ENCODE peak calls at places on chromosome 16, in four cellular contexts. One of them, this sample, is unnamed.

GRCh38 chr16:71767060-71767900 is 41.4 kb downstream of the AP1G1 start:
- DNase-seq in Peyer's patch: no peak
- DNase-seq in body of pancreas: no peak
- DNase-seq in H1: no peak
- DNase-seq in this sample: no peak

GRCh38 chr16:86227041-86227440 is 283.3 kb upstream of the FOXF1 start:
- DNase-seq in Peyer's patch: no peak
- DNase-seq in H1: no peak
- DNase-seq in body of pancreas: no peak
- DNase-seq in this sample: no peak

GRCh38 chr16:46687486-46687885 is 1.5 kb downstream of the VPS35 start:
- DNase-seq in body of pancreas: no peak
- DNase-seq in H1: no peak
- DNase-seq in Peyer's patch: no peak
- DNase-seq in this sample: no peak

GRCh38 chr16:27515874-27516353 is 33.8 kb downstream of the GTF3C1 start:
- DNase-seq in body of pancreas: peak
- DNase-seq in Peyer's patch: no peak
- DNase-seq in H1: peak
- DNase-seq in this sample: peak

GRCh38 chr16:67162439-67163163 is 1.9 kb upstream of the HSF4 start:
- DNase-seq in H1: peak
- DNase-seq in body of pancreas: no peak
- DNase-seq in Peyer's patch: no peak
- DNase-seq in this sample: no peak

GRCh38 chr16:64969221-64969620 is 152.6 kb downstream of the CDH11 start:
- DNase-seq in body of pancreas: no peak
- DNase-seq in H1: no peak
- DNase-seq in Peyer's patch: no peak
- DNase-seq in this sample: no peak

GRCh38 chr16:19001788-19002187 is 18.1 kb downstream of the TMC7 start:
- DNase-seq in H1: no peak
- DNase-seq in body of pancreas: peak
- DNase-seq in Peyer's patch: no peak
- DNase-seq in this sample: no peak

GRCh38 chr16:8717892-8718400 is 43.5 kb downstream of the ABAT start:
- DNase-seq in body of pancreas: no peak
- DNase-seq in H1: no peak
- DNase-seq in Peyer's patch: no peak
- DNase-seq in this sample: no peak

GRCh38 chr16:12305847-12306246 is 329.3 kb downstream of the SNX29 start:
- DNase-seq in H1: no peak
- DNase-seq in Peyer's patch: no peak
- DNase-seq in body of pancreas: no peak
- DNase-seq in this sample: no peak

GRCh38 chr16:13835935-13836334 is 84.0 kb upstream of the ERCC4 start:
- DNase-seq in H1: no peak
- DNase-seq in body of pancreas: no peak
- DNase-seq in Peyer's patch: no peak
- DNase-seq in this sample: no peak

GRCh38 chr16:22189473-22190168 is 16.5 kb upstream of the EEF2K start:
- DNase-seq in H1: no peak
- DNase-seq in body of pancreas: peak
- DNase-seq in Peyer's patch: peak
- DNase-seq in this sample: peak

GRCh38 chr16:49441366-49441780 is 67.8 kb downstream of the C16orf78 start:
- DNase-seq in body of pancreas: peak
- DNase-seq in H1: peak
- DNase-seq in Peyer's patch: peak
- DNase-seq in this sample: no peak

GRCh38 chr16:14961405-14962186 is 13.2 kb upstream of the PDXDC1 start:
- DNase-seq in body of pancreas: no peak
- DNase-seq in Peyer's patch: no peak
- DNase-seq in H1: peak
- DNase-seq in this sample: no peak

GRCh38 chr16:57316390-57317017 is 32.0 kb upstream of the PLLP start:
- DNase-seq in body of pancreas: peak
- DNase-seq in Peyer's patch: peak
- DNase-seq in H1: peak
- DNase-seq in this sample: no peak
- TF ChIP-seq POLR2A in body of pancreas: no peak
- TF ChIP-seq POLR2A in Peyer's patch: no peak
- TF ChIP-seq POLR2A in H1: no peak
- TF ChIP-seq POLR2A in this sample: no peak

GRCh38 chr16:24002619-24003018 is 166.8 kb downstream of the PRKCB start:
- DNase-seq in Peyer's patch: no peak
- DNase-seq in body of pancreas: no peak
- DNase-seq in H1: no peak
- DNase-seq in this sample: peak

GRCh38 chr16:24001706-24002105 is 165.9 kb downstream of the PRKCB start:
- DNase-seq in H1: no peak
- DNase-seq in body of pancreas: no peak
- DNase-seq in Peyer's patch: no peak
- DNase-seq in this sample: no peak

GRCh38 chr16:23999663-24000062 is 163.9 kb downstream of the PRKCB start:
- DNase-seq in Peyer's patch: no peak
- DNase-seq in body of pancreas: no peak
- DNase-seq in H1: no peak
- DNase-seq in this sample: no peak

GRCh38 chr16:23996258-23996955 is 160.6 kb downstream of the PRKCB start:
- DNase-seq in Peyer's patch: no peak
- DNase-seq in body of pancreas: peak
- DNase-seq in H1: no peak
- DNase-seq in this sample: no peak

GRCh38 chr16:23998771-23999170 is 163.0 kb downstream of the PRKCB start:
- DNase-seq in H1: no peak
- DNase-seq in body of pancreas: no peak
- DNase-seq in Peyer's patch: no peak
- DNase-seq in this sample: no peak
- TF ChIP-seq POLR2A in H1: no peak
- TF ChIP-seq POLR2A in body of pancreas: no peak
- TF ChIP-seq POLR2A in Peyer's patch: no peak
- TF ChIP-seq POLR2A in this sample: no peak

DNA sequence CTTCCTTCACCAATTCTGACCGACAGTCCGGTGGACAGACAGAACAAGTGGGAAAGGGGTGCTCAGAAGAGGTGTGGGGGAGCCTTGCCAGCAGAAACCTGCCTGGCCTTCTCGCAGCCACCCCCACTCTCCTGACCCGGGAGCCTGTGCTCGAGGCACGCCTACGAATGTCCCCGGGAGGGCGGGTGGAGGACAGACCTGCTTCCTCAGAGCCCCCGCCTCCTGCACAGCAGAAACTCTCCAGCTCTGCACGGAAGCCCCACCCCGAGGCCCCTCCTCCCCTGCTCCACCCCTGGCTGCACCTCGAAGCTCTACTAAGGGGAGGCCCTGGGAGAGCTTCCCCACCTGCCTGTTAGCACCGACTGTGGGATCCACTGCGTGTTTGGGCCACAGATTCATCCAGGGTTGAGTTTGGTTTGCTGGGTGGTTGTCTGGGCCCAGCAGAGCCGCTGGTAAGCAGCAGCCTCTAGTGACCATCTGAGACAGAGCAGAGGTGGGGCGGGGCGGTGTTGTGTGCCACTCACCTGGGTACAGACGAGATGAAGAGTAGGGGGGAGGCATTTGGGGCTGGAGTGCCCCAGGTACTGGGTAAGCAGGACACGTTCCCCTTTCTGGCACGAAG is 6.2 kb downstream of the TAF1C start:
- DNase-seq in body of pancreas: no peak
- DNase-seq in H1: no peak
- DNase-seq in Peyer's patch: no peak
- DNase-seq in this sample: no peak
- TF ChIP-seq POLR2A in body of pancreas: no peak
- TF ChIP-seq POLR2A in H1: no peak
- TF ChIP-seq POLR2A in Peyer's patch: no peak
- TF ChIP-seq POLR2A in this sample: no peak

DNA sequence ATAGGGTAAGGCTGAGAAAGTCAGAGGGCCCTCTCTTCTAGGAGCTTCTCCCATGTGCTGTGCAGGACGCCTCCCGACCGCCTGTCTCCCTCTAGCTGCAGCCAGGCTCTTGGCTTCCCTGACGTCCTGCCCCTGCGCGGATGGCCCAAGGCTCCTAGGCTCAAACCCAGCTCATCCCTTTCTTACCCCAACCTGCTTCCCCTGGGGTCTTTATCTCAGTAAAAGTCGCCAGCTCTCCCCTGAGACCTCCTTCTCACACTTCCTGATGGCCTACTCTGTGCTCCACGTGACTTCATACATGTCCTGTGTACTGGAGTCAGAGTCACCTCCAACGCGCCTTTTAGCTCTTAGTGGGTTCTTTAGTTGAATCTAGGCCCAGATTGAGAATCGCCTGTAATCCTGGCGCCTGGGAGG is 1.1 kb upstream of the ZNF747 start:
- DNase-seq in Peyer's patch: peak
- DNase-seq in body of pancreas: peak
- DNase-seq in H1: peak
- DNase-seq in this sample: peak
- TF ChIP-seq POLR2A in Peyer's patch: no peak
- TF ChIP-seq POLR2A in body of pancreas: no peak
- TF ChIP-seq POLR2A in H1: no peak
- TF ChIP-seq POLR2A in this sample: no peak

DNA sequence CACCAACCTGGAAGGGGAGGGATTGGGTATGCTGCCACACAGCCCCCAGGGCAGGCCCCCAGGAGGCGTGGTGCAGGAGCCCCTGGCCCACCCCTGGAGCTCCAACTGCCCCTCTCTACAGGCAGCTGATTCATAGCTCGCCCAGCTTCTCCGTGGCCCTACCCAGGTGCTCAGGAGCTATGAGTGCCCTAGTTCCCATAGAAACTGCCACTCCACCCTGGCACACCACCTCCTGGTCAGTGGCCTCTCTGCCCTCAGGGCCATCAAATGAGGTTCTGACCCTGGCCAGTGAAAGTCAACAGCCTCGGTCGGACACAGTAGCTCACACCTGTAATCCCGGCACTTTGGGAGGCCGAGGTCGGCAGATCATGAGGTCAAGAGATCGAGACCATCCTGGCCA is 18.0 kb downstream of the CNGB1 start:
- DNase-seq in Peyer's patch: no peak
- DNase-seq in H1: no peak
- DNase-seq in body of pancreas: no peak
- DNase-seq in this sample: no peak
- TF ChIP-seq POLR2A in Peyer's patch: no peak
- TF ChIP-seq POLR2A in H1: no peak
- TF ChIP-seq POLR2A in body of pancreas: no peak
- TF ChIP-seq POLR2A in this sample: no peak

GRCh38 chr16:3444032-3444388 is 530 bp downstream of the NAA60 start:
- DNase-seq in body of pancreas: no peak
- DNase-seq in H1: no peak
- DNase-seq in Peyer's patch: peak
- DNase-seq in this sample: peak
- TF ChIP-seq POLR2A in body of pancreas: peak
- TF ChIP-seq POLR2A in H1: no peak
- TF ChIP-seq POLR2A in Peyer's patch: peak
- TF ChIP-seq POLR2A in this sample: peak

DNA sequence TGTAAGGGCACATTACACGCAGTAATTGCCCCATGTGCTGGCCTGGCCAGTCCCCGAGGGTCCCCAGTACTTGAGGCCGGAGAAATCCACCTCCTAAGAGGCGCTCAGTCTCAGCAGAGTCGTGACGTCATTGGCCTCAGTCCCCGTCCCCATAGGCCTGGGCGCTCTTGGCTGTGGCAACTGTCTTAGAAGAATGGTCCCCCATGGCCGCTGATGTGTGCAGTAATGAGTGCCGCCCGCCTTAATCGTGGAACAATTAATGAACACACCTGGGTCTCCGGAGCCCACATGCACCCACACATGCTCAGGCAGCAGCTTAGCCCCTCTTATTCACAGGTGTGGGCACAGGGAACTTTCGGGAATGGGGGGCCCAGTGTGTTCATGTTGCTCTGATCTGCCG is 86.5 kb upstream of the PLCG2 start:
- DNase-seq in body of pancreas: no peak
- DNase-seq in Peyer's patch: no peak
- DNase-seq in H1: no peak
- DNase-seq in this sample: no peak
- TF ChIP-seq POLR2A in body of pancreas: no peak
- TF ChIP-seq POLR2A in Peyer's patch: no peak
- TF ChIP-seq POLR2A in H1: no peak
- TF ChIP-seq POLR2A in this sample: no peak

DNA sequence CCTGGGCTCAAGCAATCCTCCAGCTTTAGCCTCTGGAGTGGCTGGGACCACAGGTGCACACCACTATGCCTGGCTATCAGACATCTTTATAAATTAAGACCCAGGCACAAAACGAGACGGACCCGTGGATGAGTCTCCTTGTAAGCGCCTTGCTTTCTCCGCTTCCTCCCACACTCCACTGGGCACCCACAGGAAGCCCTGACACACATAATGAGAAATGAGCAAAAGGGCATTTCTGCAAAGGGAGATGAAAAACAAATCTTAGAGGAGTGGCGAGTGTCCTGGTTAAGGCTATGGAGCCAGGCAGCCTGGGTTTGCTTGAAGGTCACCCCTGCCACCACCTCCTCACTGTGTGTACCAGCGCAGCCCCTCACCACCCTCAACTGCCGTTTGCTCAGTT is 56.3 kb downstream of the XYLT1 start:
- DNase-seq in Peyer's patch: peak
- DNase-seq in H1: no peak
- DNase-seq in body of pancreas: no peak
- DNase-seq in this sample: no peak
- TF ChIP-seq POLR2A in Peyer's patch: no peak
- TF ChIP-seq POLR2A in H1: no peak
- TF ChIP-seq POLR2A in body of pancreas: no peak
- TF ChIP-seq POLR2A in this sample: no peak

GRCh38 chr16:25064967-25065366 is 46.6 kb upstream of the LCMT1 start:
- DNase-seq in body of pancreas: peak
- DNase-seq in H1: no peak
- DNase-seq in Peyer's patch: no peak
- DNase-seq in this sample: no peak

GRCh38 chr16:25066747-25067631 is 44.6 kb upstream of the LCMT1 start:
- DNase-seq in Peyer's patch: peak
- DNase-seq in H1: peak
- DNase-seq in body of pancreas: peak
- DNase-seq in this sample: peak

GRCh38 chr16:25066426-25066746 is 45.2 kb upstream of the LCMT1 start:
- DNase-seq in body of pancreas: no peak
- DNase-seq in Peyer's patch: no peak
- DNase-seq in H1: no peak
- DNase-seq in this sample: no peak

GRCh38 chr16:25063865-25064264 is 47.7 kb upstream of the LCMT1 start:
- DNase-seq in Peyer's patch: no peak
- DNase-seq in H1: no peak
- DNase-seq in body of pancreas: no peak
- DNase-seq in this sample: peak

DNA sequence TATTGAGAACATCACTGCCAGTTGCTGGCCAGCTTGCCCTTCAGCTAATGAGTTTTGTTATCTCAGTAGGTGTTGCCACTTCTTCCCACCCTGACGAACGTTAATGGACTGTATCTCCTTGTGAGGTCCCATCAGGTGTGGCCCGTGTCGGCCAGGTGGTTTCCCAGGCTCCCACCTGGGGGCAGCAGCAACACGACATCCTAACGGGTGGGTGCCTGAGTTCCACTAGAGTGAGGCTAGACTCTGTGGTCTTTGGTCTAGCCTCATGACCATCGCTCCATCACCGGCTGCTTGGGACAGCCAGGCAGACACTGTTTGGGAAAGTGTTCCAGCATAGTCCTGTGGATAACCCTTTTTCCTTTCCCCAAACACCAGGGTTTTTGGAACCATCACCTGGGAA is 45.6 kb upstream of the LCMT1 start:
- DNase-seq in body of pancreas: no peak
- DNase-seq in Peyer's patch: peak
- DNase-seq in H1: peak
- DNase-seq in this sample: no peak
- TF ChIP-seq POLR2A in body of pancreas: no peak
- TF ChIP-seq POLR2A in Peyer's patch: no peak
- TF ChIP-seq POLR2A in H1: no peak
- TF ChIP-seq POLR2A in this sample: no peak

This sample was measured in erythroblast.